ENCODE peak calls at places on chromosomes 3 and 15, in seven cellular contexts. A is GM12865, W is brain microvascular endothelial cell, C is breast epithelium, B is foreskin fibroblast, X is psoas muscle, J is astrocyte of the spinal cord. D is an unnamed sample.

GRCh38 chr3:4113811-4114522 is 189.2 kb upstream of the SETMAR start:
- DNase-seq in J (no peak), X (no peak), B (no peak), A (no peak), W (no peak), C (no peak), D (no peak)

GRCh38 chr15:65086680-65087111 is 10.2 kb downstream of the KBTBD13 start:
- DNase-seq in C (peak), W (peak), J (no peak), B (no peak), X (no peak), A (no peak), D (peak)

GRCh38 chr3:58535531-58536500 is 1.2 kb downstream of the ACOX2 start:
- DNase-seq in B (no peak), W (no peak), C (no peak), J (no peak), A (no peak), X (no peak), D (no peak)

GRCh38 chr15:47762621-47763020 is 45.3 kb downstream of the SEMA6D start:
- DNase-seq in C (no peak), B (no peak), X (no peak), A (no peak), W (no peak), J (no peak), D (no peak)

GRCh38 chr3:122960652-122961051 is 66.9 kb downstream of the SEMA5B start:
- DNase-seq in B (no peak), A (no peak), W (no peak), C (no peak), J (no peak), X (no peak), D (no peak)

GRCh38 chr15:96054029-96054428 is 276.5 kb upstream of the NR2F2 start:
- DNase-seq in X (no peak), C (no peak), J (no peak), A (no peak), W (no peak), B (no peak), D (no peak)

GRCh38 chr3:172281884-172282283 is 166.4 kb downstream of the GHSR start:
- DNase-seq in J (no peak), A (no peak), C (no peak), W (no peak), X (no peak), B (no peak), D (no peak)

GRCh38 chr3:134291300-134292254 is 40.9 kb upstream of the RYK start:
- DNase-seq in W (peak), X (peak), J (peak), B (peak), A (no peak), C (peak), D (no peak)

GRCh38 chr3:142904639-142905441 is 16.0 kb upstream of the PCOLCE2 start:
- DNase-seq in A (peak), B (no peak), C (no peak), X (no peak), J (peak), W (no peak), D (no peak)

GRCh38 chr3:52835766-52836470 is 1.1 kb upstream of the MUSTN1 start:
- DNase-seq in W (no peak), B (no peak), C (no peak), X (peak), A (no peak), J (no peak), D (no peak)

GRCh38 chr3:158313344-158313927 is 203.5 kb downstream of the RSRC1 start:
- DNase-seq in J (peak), W (peak), X (no peak), A (peak), B (peak), C (no peak), D (no peak)

GRCh38 chr3:39935261-39935660 is 125.9 kb downstream of the MYRIP start:
- DNase-seq in J (no peak), B (no peak), W (no peak), A (no peak), C (no peak), X (no peak), D (no peak)

GRCh38 chr3:121918779-121919483 is 24.7 kb downstream of the SLC15A2 start:
- DNase-seq in B (no peak), J (no peak), W (no peak), C (no peak), A (no peak), X (no peak), D (no peak)

GRCh38 chr3:187238239-187238638 is 41.0 kb downstream of the RTP1 start:
- DNase-seq in X (no peak), A (no peak), B (no peak), J (no peak), C (no peak), W (no peak), D (no peak)

GRCh38 chr3:195054311-195054710 is 216.6 kb downstream of the XXYLT1 start:
- DNase-seq in X (no peak), C (no peak), W (no peak), J (no peak), B (no peak), A (no peak), D (peak)

GRCh38 chr3:127377801-127378442 is 90.1 kb upstream of the PRR20G start:
- DNase-seq in C (no peak), W (no peak), J (no peak), A (no peak), B (no peak), X (no peak), D (no peak)

GRCh38 chr15:98003976-98004375 is 43.5 kb downstream of the ARRDC4 start:
- DNase-seq in J (no peak), X (no peak), W (no peak), B (no peak), C (no peak), A (no peak), D (no peak)

GRCh38 chr15:70151008-70151407 is 53.3 kb upstream of the TLE3 start:
- DNase-seq in W (no peak), B (no peak), A (no peak), C (no peak), X (no peak), J (no peak), D (no peak)

GRCh38 chr3:157618075-157618760 is 115.0 kb upstream of the VEPH1 start:
- DNase-seq in A (peak), C (no peak), J (peak), B (peak), X (no peak), W (peak), D (no peak)

GRCh38 chr15:33256874-33257273 is 53.9 kb upstream of the RYR3 start:
- DNase-seq in X (no peak), W (no peak), B (no peak), A (no peak), J (no peak), C (no peak), D (no peak)

GRCh38 chr3:141308588-141309218 is 59.6 kb upstream of the ZBTB38 start:
- DNase-seq in J (peak), C (peak), A (no peak), W (peak), X (peak), B (no peak), D (no peak)

GRCh38 chr3:38235466-38235865 is 30.1 kb upstream of the SLC22A13 start:
- DNase-seq in W (no peak), B (no peak), J (no peak), C (no peak), A (no peak), X (no peak), D (no peak)

GRCh38 chr3:24316887-24317383 is 177.7 kb downstream of the THRB start:
- DNase-seq in X (no peak), A (no peak), B (no peak), J (no peak), C (no peak), W (no peak), D (no peak)

GRCh38 chr3:46851364-46852328 is 11.6 kb downstream of the MYL3 start:
- DNase-seq in C (no peak), W (no peak), A (no peak), B (no peak), X (no peak), J (no peak), D (peak)

GRCh38 chr15:100244796-100245495 is 96.8 kb downstream of the ADAMTS17 start:
- DNase-seq in W (no peak), A (no peak), B (no peak), J (no peak), X (no peak), C (no peak), D (no peak)

GRCh38 chr3:64234571-64234970 is 9.3 kb upstream of the PRICKLE2 start:
- DNase-seq in W (no peak), B (no peak), A (no peak), J (no peak), X (no peak), C (no peak), D (no peak)

GRCh38 chr3:156174229-156174847 is 54.0 kb downstream of the KCNAB1 start:
- DNase-seq in J (peak), X (no peak), W (peak), A (peak), C (no peak), B (peak), D (no peak)

GRCh38 chr15:92631721-92632120 is 23.9 kb downstream of the FAM174B start:
- DNase-seq in C (no peak), A (no peak), B (no peak), X (no peak), W (no peak), J (no peak), D (no peak)

GRCh38 chr3:186099178-186099577 is 9.7 kb downstream of the ETV5 start:
- DNase-seq in C (no peak), A (no peak), B (peak), X (peak), W (peak), J (peak), D (no peak)

GRCh38 chr3:63278171-63278999 is at the start of gene SYNPR:
- DNase-seq in A (no peak), C (no peak), W (no peak), X (no peak), J (no peak), B (no peak), D (peak)

GRCh38 chr3:81914254-81914653 is 152.8 kb upstream of the GBE1 start:
- DNase-seq in B (no peak), A (no peak), W (no peak), X (no peak), C (no peak), J (no peak), D (no peak)

GRCh38 chr3:123719785-123720531 is 135.1 kb upstream of the HACD2 start:
- DNase-seq in X (no peak), W (no peak), J (no peak), A (no peak), B (no peak), C (peak), D (no peak)

GRCh38 chr3:48394391-48394790 is 22.4 kb downstream of the FBXW12 start:
- DNase-seq in A (no peak), W (no peak), C (no peak), J (no peak), X (no peak), B (no peak), D (no peak)

GRCh38 chr3:193559100-193559499 is 4.4 kb upstream of the ATP13A4 start:
- DNase-seq in B (no peak), W (no peak), J (no peak), X (no peak), A (no peak), C (no peak), D (no peak)

GRCh38 chr15:83656943-83657528 is 3.1 kb downstream of the ADAMTSL3 start:
- DNase-seq in X (no peak), C (no peak), W (no peak), A (no peak), J (no peak), B (no peak), D (no peak)

GRCh38 chr15:65939901-65940617 is 70.8 kb downstream of the RAB11A start:
- DNase-seq in A (no peak), J (peak), W (peak), C (no peak), B (peak), X (no peak), D (no peak)

GRCh38 chr3:81530180-81530939 is 231.1 kb downstream of the GBE1 start:
- DNase-seq in A (no peak), W (no peak), B (no peak), J (no peak), X (no peak), C (no peak), D (no peak)

GRCh38 chr3:52792961-52793695 is 1.5 kb upstream of the ITIH3 start:
- DNase-seq in A (no peak), C (no peak), B (peak), J (no peak), X (no peak), W (no peak), D (no peak)

GRCh38 chr15:70092462-70092850 is 5.3 kb downstream of the TLE3 start:
- DNase-seq in W (no peak), B (no peak), C (no peak), J (no peak), A (no peak), X (no peak), D (peak)

GRCh38 chr3:11636372-11636760 is 7.3 kb downstream of the VGLL4 start:
- DNase-seq in W (no peak), C (no peak), X (no peak), A (no peak), B (no peak), J (no peak), D (no peak)

GRCh38 chr3:11634081-11634635 is 9.6 kb downstream of the VGLL4 start:
- DNase-seq in W (no peak), A (no peak), X (no peak), J (no peak), B (no peak), C (no peak), D (no peak)

GRCh38 chr3:11637901-11638668 is 5.6 kb downstream of the VGLL4 start:
- DNase-seq in W (no peak), J (peak), A (no peak), X (no peak), B (peak), C (no peak), D (no peak)

GRCh38 chr3:11634974-11635612 is 8.6 kb downstream of the VGLL4 start:
- DNase-seq in J (no peak), A (no peak), W (no peak), B (no peak), X (no peak), C (no peak), D (no peak)

GRCh38 chr3:11635671-11636371 is 7.9 kb downstream of the VGLL4 start:
- DNase-seq in A (no peak), C (no peak), W (no peak), B (no peak), J (no peak), X (no peak), D (no peak)
- TF ChIP-seq CTCF in A (no peak), C (no peak), W (no peak), B (no peak), J (no peak), X (no peak), D (no peak)

GRCh38 chr3:99172736-99173657 is 271.5 kb upstream of the DCBLD2 start:
- DNase-seq in W (peak), A (peak), B (peak), C (no peak), X (no peak), J (peak), D (no peak)
- TF ChIP-seq CTCF in W (peak), A (peak), B (peak), C (no peak), X (peak), J (peak), D (peak)

GRCh38 chr15:79540551-79540950 is 108.4 kb downstream of the MINAR1 start:
- DNase-seq in J (no peak), A (peak), B (no peak), X (no peak), W (no peak), C (no peak), D (no peak)
- TF ChIP-seq CTCF in J (no peak), A (peak), B (no peak), X (no peak), W (no peak), C (no peak), D (no peak)

GRCh38 chr3:14369675-14370669 is 32.4 kb upstream of the SLC6A6 start:
- DNase-seq in A (no peak), B (no peak), W (no peak), J (no peak), X (peak), C (no peak), D (no peak)
- TF ChIP-seq CTCF in A (no peak), B (no peak), W (peak), J (no peak), X (no peak), C (no peak), D (no peak)

GRCh38 chr15:52191207-52191606 is at the start of gene GNB5:
- DNase-seq in W (no peak), X (no peak), B (no peak), A (no peak), J (no peak), C (no peak), D (no peak)
- TF ChIP-seq CTCF in W (no peak), X (no peak), B (no peak), A (no peak), J (no peak), C (no peak), D (no peak)

GRCh38 chr15:73957785-73958184 is 31.5 kb downstream of the LOXL1 start:
- DNase-seq in C (no peak), J (no peak), X (no peak), W (no peak), B (no peak), A (no peak), D (no peak)
- TF ChIP-seq CTCF in C (no peak), J (no peak), X (no peak), W (no peak), B (no peak), A (no peak), D (no peak)

GRCh38 chr15:40955141-40955903 is 2.1 kb downstream of the CHAC1 start:
- DNase-seq in B (no peak), J (no peak), C (no peak), X (no peak), A (no peak), W (no peak), D (no peak)

GRCh38 chr15:40951764-40952163 is 1.5 kb upstream of the CHAC1 start:
- DNase-seq in W (no peak), B (no peak), J (no peak), X (no peak), C (no peak), A (no peak), D (no peak)

GRCh38 chr15:40953713-40954074 is 423 bp downstream of the CHAC1 start:
- DNase-seq in A (no peak), B (no peak), X (no peak), W (no peak), J (no peak), C (no peak), D (no peak)

GRCh38 chr15:40952301-40952900 is 870 bp upstream of the CHAC1 start:
- DNase-seq in J (no peak), A (no peak), C (no peak), W (no peak), X (no peak), B (no peak), D (no peak)

DNA sequence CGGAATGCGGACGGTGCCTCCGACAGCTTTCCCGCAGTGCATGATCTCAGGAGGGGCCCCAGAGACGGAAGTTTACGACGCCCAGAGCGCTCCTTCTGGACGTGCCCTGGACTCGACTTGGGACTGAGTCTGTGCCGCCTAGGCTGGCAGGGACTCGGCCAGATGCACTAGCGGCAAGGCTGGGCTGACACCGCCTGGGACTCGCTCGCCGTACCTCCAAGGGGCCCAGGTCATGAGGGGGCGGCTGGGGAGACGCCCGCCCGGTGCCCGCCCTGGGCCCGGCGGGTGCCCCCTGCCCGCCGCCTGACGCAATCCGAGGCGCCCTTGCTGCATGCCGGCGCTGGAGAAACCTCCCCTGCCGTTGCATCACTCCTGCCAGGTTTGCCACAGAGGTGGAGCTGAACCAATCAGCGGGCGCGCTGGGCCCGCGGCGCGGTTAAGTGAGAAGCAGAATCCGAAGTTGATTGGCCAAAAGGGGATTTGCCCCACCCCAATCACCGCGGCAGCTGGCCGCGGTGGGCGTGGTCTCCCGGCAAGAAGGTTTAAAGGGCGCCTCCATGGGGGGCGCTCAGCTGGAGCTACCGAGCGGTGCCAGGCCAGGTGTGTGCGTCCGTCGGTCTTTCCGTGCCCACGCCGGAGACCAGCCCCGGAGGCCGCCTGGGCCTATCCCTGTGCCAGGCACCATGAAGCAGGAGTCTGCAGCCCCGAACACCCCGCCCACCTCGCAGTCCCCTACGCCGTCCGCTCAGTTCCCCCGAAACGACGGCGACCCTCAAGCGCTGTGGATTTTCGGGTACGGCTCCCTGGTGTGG is at the start of gene CHAC1:
- DNase-seq in W (peak), C (peak), X (peak), B (peak), A (peak), J (peak), D (no peak)
- TF ChIP-seq CTCF in W (peak), C (no peak), X (no peak), B (no peak), A (no peak), J (no peak), D (peak)

GRCh38 chr3:106862067-106862466 is 515.2 kb upstream of the CCDC54 start:
- DNase-seq in X (no peak), B (peak), A (no peak), W (peak), C (no peak), J (peak), D (no peak)
- TF ChIP-seq CTCF in X (no peak), B (peak), A (no peak), W (peak), C (no peak), J (peak), D (peak)

GRCh38 chr15:90004671-90005070 is 3.5 kb downstream of the ZNF710 start:
- DNase-seq in W (peak), X (peak), A (peak), B (peak), C (no peak), J (peak), D (no peak)
- TF ChIP-seq CTCF in W (no peak), X (no peak), A (no peak), B (no peak), C (no peak), J (no peak), D (no peak)